ENCODE peak calls at places on chromosomes 13 and 19, in five cellular contexts. One of them, this sample, is unnamed. For H3K4me1, the result is how much of the 10 kb centered on the place peaks cover.

GRCh38 chr19:2385053-2385721 is 25.1 kb downstream of the TMPRSS9 start:
- DNase-seq in HepG2: peak
- DNase-seq in H1: peak
- DNase-seq in mammary epithelial cell: peak
- DNase-seq in fibroblast of lung: peak
- DNase-seq in this sample: peak

GRCh38 chr19:8069116-8069973 is 16.8 kb downstream of the CCL25 start:
- DNase-seq in fibroblast of lung: peak
- DNase-seq in HepG2: no peak
- DNase-seq in H1: peak
- DNase-seq in mammary epithelial cell: no peak
- DNase-seq in this sample: peak

GRCh38 chr19:57656346-57656745 is 12.4 kb upstream of the ZSCAN4 start:
- DNase-seq in fibroblast of lung: no peak
- DNase-seq in mammary epithelial cell: peak
- DNase-seq in HepG2: no peak
- DNase-seq in H1: peak
- DNase-seq in this sample: no peak

GRCh38 chr13:83508905-83509304 is 373.4 kb downstream of the SLITRK1 start:
- DNase-seq in mammary epithelial cell: no peak
- DNase-seq in H1: no peak
- DNase-seq in HepG2: no peak
- DNase-seq in fibroblast of lung: no peak
- DNase-seq in this sample: no peak

GRCh38 chr13:60351326-60351725 is 45.7 kb upstream of the TDRD3 start:
- DNase-seq in mammary epithelial cell: peak
- DNase-seq in fibroblast of lung: peak
- DNase-seq in H1: no peak
- DNase-seq in HepG2: no peak
- DNase-seq in this sample: peak

GRCh38 chr13:92307752-92308151 is 909.3 kb downstream of the GPC5 start:
- DNase-seq in mammary epithelial cell: no peak
- DNase-seq in HepG2: no peak
- DNase-seq in fibroblast of lung: no peak
- DNase-seq in H1: no peak
- DNase-seq in this sample: no peak

GRCh38 chr13:78334059-78334458 is 269.3 kb downstream of the POU4F1 start:
- DNase-seq in fibroblast of lung: no peak
- DNase-seq in H1: no peak
- DNase-seq in HepG2: no peak
- DNase-seq in mammary epithelial cell: no peak
- DNase-seq in this sample: no peak

GRCh38 chr13:41019027-41019487 is at the start of gene ELF1:
- DNase-seq in mammary epithelial cell: peak
- DNase-seq in H1: no peak
- DNase-seq in HepG2: peak
- DNase-seq in fibroblast of lung: peak
- DNase-seq in this sample: peak

GRCh38 chr13:75372517-75372916 is 109.5 kb downstream of the TBC1D4 start:
- DNase-seq in HepG2: peak
- DNase-seq in H1: no peak
- DNase-seq in fibroblast of lung: peak
- DNase-seq in mammary epithelial cell: no peak
- DNase-seq in this sample: peak

GRCh38 chr19:16383584-16384161 is 59.0 kb downstream of the KLF2 start:
- DNase-seq in H1: no peak
- DNase-seq in mammary epithelial cell: no peak
- DNase-seq in HepG2: no peak
- DNase-seq in fibroblast of lung: no peak
- DNase-seq in this sample: no peak

GRCh38 chr13:73290844-73291243 is 232.0 kb downstream of the KLF5 start:
- DNase-seq in mammary epithelial cell: no peak
- DNase-seq in HepG2: no peak
- DNase-seq in fibroblast of lung: no peak
- DNase-seq in H1: no peak
- DNase-seq in this sample: no peak

GRCh38 chr19:461664-462551 is 1.1 kb upstream of the SHC2 start:
- DNase-seq in HepG2: peak
- DNase-seq in fibroblast of lung: no peak
- DNase-seq in H1: peak
- DNase-seq in mammary epithelial cell: no peak
- DNase-seq in this sample: no peak

GRCh38 chr19:41860419-41861097 is 503 bp downstream of the RPS19 start:
- DNase-seq in H1: no peak
- DNase-seq in fibroblast of lung: peak
- DNase-seq in HepG2: no peak
- DNase-seq in mammary epithelial cell: no peak
- DNase-seq in this sample: no peak

GRCh38 chr19:31436121-31436776 is 87.0 kb upstream of the TSHZ3 start:
- DNase-seq in fibroblast of lung: no peak
- DNase-seq in H1: peak
- DNase-seq in HepG2: no peak
- DNase-seq in mammary epithelial cell: peak
- DNase-seq in this sample: peak

GRCh38 chr13:25847145-25847544 is 204.7 kb downstream of the SHISA2 start:
- DNase-seq in fibroblast of lung: no peak
- DNase-seq in HepG2: no peak
- DNase-seq in mammary epithelial cell: no peak
- DNase-seq in H1: no peak
- DNase-seq in this sample: no peak

GRCh38 chr13:52454459-52454824 is 836 bp upstream of the CKAP2 start:
- DNase-seq in H1: no peak
- DNase-seq in fibroblast of lung: peak
- DNase-seq in HepG2: no peak
- DNase-seq in mammary epithelial cell: peak
- DNase-seq in this sample: no peak

GRCh38 chr19:14337510-14337909 is 43.7 kb upstream of the ADGRE5 start:
- DNase-seq in H1: peak
- DNase-seq in fibroblast of lung: no peak
- DNase-seq in HepG2: no peak
- DNase-seq in mammary epithelial cell: no peak
- DNase-seq in this sample: peak

GRCh38 chr19:53196777-53197396 is 3.7 kb upstream of the ZNF665 start:
- DNase-seq in H1: peak
- DNase-seq in HepG2: peak
- DNase-seq in fibroblast of lung: peak
- DNase-seq in mammary epithelial cell: peak
- DNase-seq in this sample: peak

GRCh38 chr19:6730153-6730804 is 7.1 kb downstream of the GPR108 start:
- DNase-seq in fibroblast of lung: no peak
- DNase-seq in mammary epithelial cell: no peak
- DNase-seq in HepG2: peak
- DNase-seq in H1: peak
- DNase-seq in this sample: peak

GRCh38 chr19:4911786-4912672 is 2.7 kb downstream of the UHRF1 start:
- DNase-seq in H1: peak
- DNase-seq in mammary epithelial cell: peak
- DNase-seq in fibroblast of lung: peak
- DNase-seq in HepG2: peak
- DNase-seq in this sample: peak

GRCh38 chr19:14472202-14472961 is 2.8 kb downstream of the PTGER1 start:
- DNase-seq in fibroblast of lung: peak
- DNase-seq in mammary epithelial cell: no peak
- DNase-seq in H1: peak
- DNase-seq in HepG2: no peak
- DNase-seq in this sample: peak

GRCh38 chr19:1646931-1647663 is 5.3 kb downstream of the TCF3 start:
- DNase-seq in fibroblast of lung: no peak
- DNase-seq in H1: no peak
- DNase-seq in mammary epithelial cell: no peak
- DNase-seq in HepG2: no peak
- DNase-seq in this sample: no peak

GRCh38 chr19:42150353-42150752 is 18.1 kb upstream of the POU2F2 start:
- DNase-seq in mammary epithelial cell: no peak
- DNase-seq in HepG2: no peak
- DNase-seq in H1: no peak
- DNase-seq in fibroblast of lung: no peak
- DNase-seq in this sample: no peak

GRCh38 chr13:26785845-26786630 is 25.5 kb upstream of the GPR12 start:
- DNase-seq in H1: peak
- DNase-seq in fibroblast of lung: no peak
- DNase-seq in HepG2: no peak
- DNase-seq in mammary epithelial cell: peak
- DNase-seq in this sample: peak

GRCh38 chr13:34344761-34345600 is 527.0 kb downstream of the RFC3 start:
- DNase-seq in H1: no peak
- DNase-seq in HepG2: no peak
- DNase-seq in mammary epithelial cell: no peak
- DNase-seq in fibroblast of lung: no peak
- DNase-seq in this sample: no peak

GRCh38 chr19:677201-677600 is 1.0 kb downstream of the FSTL3 start:
- DNase-seq in H1: no peak
- DNase-seq in mammary epithelial cell: peak
- DNase-seq in HepG2: peak
- DNase-seq in fibroblast of lung: peak
- DNase-seq in this sample: peak

GRCh38 chr19:10760268-10760944 is 42.5 kb downstream of the DNM2 start:
- DNase-seq in HepG2: no peak
- DNase-seq in H1: no peak
- DNase-seq in fibroblast of lung: no peak
- DNase-seq in mammary epithelial cell: no peak
- DNase-seq in this sample: peak

GRCh38 chr19:40445637-40445944 is 1.5 kb upstream of the SERTAD3 start:
- DNase-seq in HepG2: no peak
- DNase-seq in mammary epithelial cell: no peak
- DNase-seq in H1: no peak
- DNase-seq in fibroblast of lung: no peak
- DNase-seq in this sample: no peak
- H3K27ac ChIP-seq in HepG2: no peak
- H3K27ac ChIP-seq in mammary epithelial cell: no peak
- H3K27ac ChIP-seq in H1: peak
- H3K27ac ChIP-seq in fibroblast of lung: no peak
- H3K27ac ChIP-seq in this sample: peak

GRCh38 chr19:36986601-36987000 is 70.5 kb downstream of the ZNF568 start:
- DNase-seq in H1: no peak
- DNase-seq in fibroblast of lung: no peak
- DNase-seq in mammary epithelial cell: no peak
- DNase-seq in HepG2: no peak
- DNase-seq in this sample: no peak
- H3K4me1 ChIP-seq in H1: under half
- H3K4me1 ChIP-seq in fibroblast of lung: under half
- H3K4me1 ChIP-seq in mammary epithelial cell: under half
- H3K4me1 ChIP-seq in HepG2: under half
- H3K4me1 ChIP-seq in this sample: under half

GRCh38 chr19:45231891-45232290 is 13.3 kb downstream of the EXOC3L2 start:
- DNase-seq in mammary epithelial cell: peak
- DNase-seq in HepG2: no peak
- DNase-seq in fibroblast of lung: no peak
- DNase-seq in H1: no peak
- DNase-seq in this sample: no peak

GRCh38 chr19:45235485-45235884 is 9.7 kb downstream of the EXOC3L2 start:
- DNase-seq in HepG2: no peak
- DNase-seq in fibroblast of lung: no peak
- DNase-seq in mammary epithelial cell: no peak
- DNase-seq in H1: no peak
- DNase-seq in this sample: no peak

GRCh38 chr19:45238556-45238955 is 6.7 kb downstream of the EXOC3L2 start:
- DNase-seq in mammary epithelial cell: no peak
- DNase-seq in fibroblast of lung: no peak
- DNase-seq in HepG2: no peak
- DNase-seq in H1: no peak
- DNase-seq in this sample: no peak

DNA sequence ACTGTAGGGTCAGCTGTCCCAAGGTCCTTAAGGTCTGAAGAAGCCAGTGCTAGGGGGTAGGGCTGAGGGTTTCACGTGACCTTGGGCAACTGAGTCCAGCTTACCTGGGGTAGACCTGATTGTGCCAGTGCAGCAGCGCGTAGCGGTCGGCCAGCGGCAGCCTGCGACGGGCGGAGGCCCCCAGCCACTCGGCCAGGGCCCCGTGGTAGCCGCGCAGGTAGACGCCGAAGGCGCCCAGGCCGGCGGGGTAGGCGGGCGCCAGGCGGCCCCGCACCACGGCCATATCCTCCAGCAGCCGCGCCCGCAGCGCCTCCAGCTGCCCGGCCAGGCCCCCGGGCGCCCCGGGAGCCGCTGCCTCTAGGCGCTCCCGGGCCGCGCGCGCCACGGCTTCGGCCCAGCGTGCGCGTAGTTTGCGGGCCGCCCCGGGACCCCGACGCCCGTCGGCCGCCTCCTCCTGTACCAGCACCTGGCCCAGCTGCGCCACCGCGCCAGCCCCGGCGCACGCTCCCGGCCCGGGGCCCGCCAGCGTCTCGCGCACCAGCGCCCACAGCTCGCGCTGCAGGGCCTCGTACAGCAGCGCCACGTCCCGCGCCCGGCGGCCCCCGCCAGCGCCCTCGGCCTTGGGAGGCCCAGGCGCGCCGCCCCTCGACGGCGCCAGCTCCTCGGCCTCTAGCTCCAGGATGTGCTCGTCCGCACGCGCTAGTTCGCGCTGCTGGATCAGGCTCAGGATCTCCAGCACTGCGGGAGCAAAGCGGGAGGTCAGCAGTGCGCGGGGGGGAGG is 10.9 kb downstream of the EXOC3L2 start:
- DNase-seq in fibroblast of lung: no peak
- DNase-seq in HepG2: no peak
- DNase-seq in mammary epithelial cell: no peak
- DNase-seq in H1: peak
- DNase-seq in this sample: no peak
- TF ChIP-seq EZH2 in fibroblast of lung: no peak
- TF ChIP-seq EZH2 in HepG2: no peak
- TF ChIP-seq EZH2 in mammary epithelial cell: no peak
- TF ChIP-seq EZH2 in H1: peak
- TF ChIP-seq EZH2 in this sample: no peak

GRCh38 chr13:30880756-30881155 is 25.3 kb upstream of the MEDAG start:
- DNase-seq in fibroblast of lung: peak
- DNase-seq in H1: no peak
- DNase-seq in mammary epithelial cell: peak
- DNase-seq in HepG2: peak
- DNase-seq in this sample: no peak

GRCh38 chr13:30881931-30882899 is 23.9 kb upstream of the MEDAG start:
- DNase-seq in H1: no peak
- DNase-seq in HepG2: no peak
- DNase-seq in fibroblast of lung: no peak
- DNase-seq in mammary epithelial cell: no peak
- DNase-seq in this sample: peak

GRCh38 chr13:30882996-30883766 is 22.9 kb upstream of the MEDAG start:
- DNase-seq in HepG2: no peak
- DNase-seq in H1: no peak
- DNase-seq in fibroblast of lung: no peak
- DNase-seq in mammary epithelial cell: no peak
- DNase-seq in this sample: no peak

GRCh38 chr13:30880151-30880551 is 25.9 kb upstream of the MEDAG start:
- DNase-seq in fibroblast of lung: peak
- DNase-seq in HepG2: no peak
- DNase-seq in mammary epithelial cell: no peak
- DNase-seq in H1: no peak
- DNase-seq in this sample: no peak

DNA sequence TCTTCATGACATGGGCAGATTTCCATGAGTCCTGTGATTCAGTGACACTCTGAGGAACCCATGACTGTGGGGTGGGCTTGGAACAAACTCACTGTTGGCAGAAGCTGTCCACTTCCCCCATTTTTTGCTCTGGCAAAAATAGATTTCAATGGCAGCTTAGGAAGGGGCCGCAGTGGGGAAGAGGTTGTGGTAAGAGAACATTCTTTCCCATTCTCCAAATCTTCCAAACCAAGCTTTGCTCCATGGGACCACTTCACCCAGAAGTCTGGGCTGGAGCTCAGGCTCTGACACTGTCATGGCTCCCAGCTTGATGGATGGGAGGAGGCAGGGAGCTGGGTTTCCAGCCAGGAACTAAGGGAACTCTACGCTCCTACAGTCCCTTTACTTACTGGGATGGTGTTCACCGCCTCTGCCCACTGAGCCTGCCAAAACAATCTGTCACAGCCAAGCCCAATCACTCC is 24.9 kb upstream of the MEDAG start:
- DNase-seq in HepG2: no peak
- DNase-seq in mammary epithelial cell: no peak
- DNase-seq in H1: no peak
- DNase-seq in fibroblast of lung: peak
- DNase-seq in this sample: no peak
- H3K27ac ChIP-seq in HepG2: no peak
- H3K27ac ChIP-seq in mammary epithelial cell: no peak
- H3K27ac ChIP-seq in H1: no peak
- H3K27ac ChIP-seq in fibroblast of lung: peak
- H3K27ac ChIP-seq in this sample: no peak